ENCODE peak calls at places on chromosomes 2 and 18, in nine cellular contexts. N is sigmoid colon, K is endothelial cell of umbilical vein, M is breast epithelium, A is spleen, Z is stomach, H is upper lobe of left lung, E is vagina, D is transverse colon. V is an unnamed sample.

GRCh38 chr2:82109418-82109817 is 1804.9 kb upstream of the LRRTM1 start:
- DNase-seq in N (no peak), K (no peak), M (no peak), A (no peak), Z (no peak), H (no peak), E (no peak), D (no peak), V (no peak)

GRCh38 chr2:47014564-47015051 is 99.0 kb upstream of the MCFD2 start:
- DNase-seq in N (no peak), K (no peak), M (no peak), A (no peak), Z (no peak), H (no peak), E (no peak), D (no peak), V (no peak)

GRCh38 chr2:238042849-238043584 is 17.8 kb upstream of the SCLY start:
- DNase-seq in N (no peak), K (peak), M (no peak), A (no peak), Z (no peak), H (no peak), E (no peak), D (no peak), V (no peak)

GRCh38 chr2:16773080-16773713 is 107.6 kb upstream of the CYRIA start:
- DNase-seq in N (no peak), K (peak), M (no peak), A (no peak), Z (peak), H (no peak), E (no peak), D (no peak), V (no peak)

GRCh38 chr2:180938419-180938818 is 42.0 kb upstream of the UBE2E3 start:
- DNase-seq in N (no peak), K (no peak), M (no peak), A (no peak), Z (no peak), H (no peak), E (no peak), D (no peak), V (no peak)

GRCh38 chr2:5877360-5877759 is 185.2 kb downstream of the SOX11 start:
- DNase-seq in N (no peak), K (no peak), M (no peak), A (no peak), Z (no peak), H (no peak), E (no peak), D (no peak), V (no peak)

GRCh38 chr18:45198526-45198925 is 416.8 kb upstream of the SLC14A2 start:
- DNase-seq in N (no peak), K (no peak), M (no peak), A (no peak), Z (no peak), H (no peak), E (no peak), D (no peak), V (no peak)

GRCh38 chr2:230162981-230163380 is 56.8 kb downstream of the SP110 start:
- DNase-seq in N (no peak), K (no peak), M (no peak), A (no peak), Z (no peak), H (no peak), E (no peak), D (no peak), V (no peak)

GRCh38 chr2:225113356-225114015 is 71.2 kb upstream of the DOCK10 start:
- DNase-seq in N (no peak), K (no peak), M (no peak), A (no peak), Z (no peak), H (no peak), E (no peak), D (no peak), V (no peak)

GRCh38 chr2:37641582-37642111 is 29.8 kb downstream of the CDC42EP3 start:
- DNase-seq in N (no peak), K (no peak), M (no peak), A (no peak), Z (no peak), H (no peak), E (peak), D (no peak), V (no peak)

GRCh38 chr2:40165503-40165867 is 286.4 kb downstream of the SLC8A1 start:
- DNase-seq in N (peak), K (no peak), M (no peak), A (no peak), Z (no peak), H (no peak), E (no peak), D (no peak), V (no peak)

GRCh38 chr18:77622009-77622692 is 372.5 kb downstream of the GALR1 start:
- DNase-seq in N (no peak), K (no peak), M (no peak), A (no peak), Z (no peak), H (no peak), E (no peak), D (no peak), V (no peak)

GRCh38 chr2:133777607-133778006 is 209.3 kb upstream of the NCKAP5 start:
- DNase-seq in N (no peak), K (no peak), M (no peak), A (no peak), Z (no peak), H (no peak), E (no peak), D (no peak), V (no peak)

GRCh38 chr18:63307555-63308200 is 11.9 kb downstream of the BCL2 start:
- DNase-seq in N (no peak), K (no peak), M (no peak), A (no peak), Z (no peak), H (no peak), E (no peak), D (no peak), V (no peak)

GRCh38 chr2:215604631-215605030 is 168.8 kb upstream of the FN1 start:
- DNase-seq in N (no peak), K (no peak), M (no peak), A (no peak), Z (no peak), H (no peak), E (no peak), D (no peak), V (no peak)

GRCh38 chr2:216742411-216742810 is 47.1 kb upstream of the IGFBP5 start:
- DNase-seq in N (peak), K (no peak), M (no peak), A (no peak), Z (no peak), H (peak), E (no peak), D (no peak), V (no peak)

GRCh38 chr2:197285361-197285760 is 25.2 kb downstream of the ANKRD44 start:
- DNase-seq in N (no peak), K (no peak), M (no peak), A (no peak), Z (no peak), H (no peak), E (no peak), D (no peak), V (no peak)

GRCh38 chr2:101762451-101763171 is 65.1 kb downstream of the MAP4K4 start:
- DNase-seq in N (no peak), K (no peak), M (no peak), A (no peak), Z (no peak), H (no peak), E (no peak), D (no peak), V (no peak)

GRCh38 chr2:233853883-233854240 is 473 bp downstream of the HJURP start:
- DNase-seq in N (no peak), K (no peak), M (no peak), A (no peak), Z (no peak), H (no peak), E (no peak), D (no peak), V (no peak)

GRCh38 chr2:233853353-233853752 is 982 bp downstream of the HJURP start:
- DNase-seq in N (no peak), K (no peak), M (no peak), A (no peak), Z (peak), H (no peak), E (no peak), D (no peak), V (no peak)

GRCh38 chr2:233855345-233855744 is 1.0 kb upstream of the HJURP start:
- DNase-seq in N (no peak), K (no peak), M (no peak), A (no peak), Z (no peak), H (no peak), E (no peak), D (no peak), V (no peak)

GRCh38 chr2:233856184-233856583 is 1.8 kb upstream of the HJURP start:
- DNase-seq in N (no peak), K (no peak), M (no peak), A (no peak), Z (no peak), H (no peak), E (no peak), D (no peak), V (no peak)

DNA sequence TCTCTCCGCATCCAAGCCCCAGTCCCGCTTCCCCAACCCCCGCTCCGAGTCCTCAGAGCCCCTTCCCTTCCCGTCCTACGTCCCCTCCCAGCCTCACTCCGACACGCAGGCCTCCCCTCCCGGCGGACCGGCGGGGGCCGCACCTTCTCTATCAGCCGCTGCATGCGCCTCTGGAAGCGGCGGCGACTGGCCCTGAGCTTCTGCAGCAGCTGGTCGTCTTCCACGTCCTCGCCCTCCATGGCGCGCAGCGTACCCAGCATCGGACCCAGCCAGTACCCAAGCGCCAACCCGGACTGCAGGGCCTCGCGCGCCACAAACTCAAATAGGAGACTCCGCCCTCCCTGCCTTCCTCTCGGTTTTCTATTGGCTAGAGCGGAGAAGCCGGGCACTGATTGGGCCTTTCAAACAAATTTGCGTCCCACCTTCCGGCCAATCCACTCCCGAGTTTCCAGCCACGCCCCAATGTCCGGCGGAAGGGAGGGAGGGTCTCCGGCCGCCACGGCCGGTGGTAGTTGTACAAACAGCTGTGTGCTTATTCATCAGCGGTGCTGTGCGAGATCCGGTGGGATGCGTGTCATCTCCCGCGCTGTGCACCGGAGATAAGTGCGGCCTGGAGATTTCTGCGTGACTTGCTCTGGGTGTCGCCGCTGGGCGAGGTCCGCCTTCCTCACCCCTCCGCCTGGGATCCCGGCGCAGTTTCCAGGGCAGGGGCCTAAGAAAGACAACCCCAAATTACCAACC is at the start of gene HJURP:
- DNase-seq in N (peak), K (peak), M (peak), A (peak), Z (peak), H (peak), E (no peak), D (peak), V (peak)
- TF ChIP-seq POLR2A in N (peak), K (peak), M (no peak), A (no peak), Z (no peak), H (no peak), E (no peak), D (peak), V (peak)

DNA sequence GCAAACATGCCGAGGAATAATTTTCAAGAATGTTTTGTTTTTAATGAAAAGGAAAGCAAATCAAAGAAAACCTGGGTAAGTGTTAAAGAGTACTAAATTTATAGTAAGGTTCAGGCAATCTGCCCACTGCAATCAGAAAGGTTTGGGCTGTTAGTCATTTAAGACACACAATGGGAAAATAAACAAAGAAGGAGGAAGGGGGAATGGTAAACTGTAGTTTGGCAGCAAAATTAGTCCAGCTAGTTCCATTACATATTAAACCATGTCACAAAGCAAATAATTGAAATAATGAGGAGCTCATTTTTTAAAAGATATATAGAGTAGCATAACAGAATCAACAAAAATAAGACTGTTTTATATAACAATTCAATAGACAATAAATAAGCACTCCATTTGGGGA is 87.4 kb upstream of the COPS8 start:
- DNase-seq in N (no peak), K (peak), M (no peak), A (no peak), Z (no peak), H (no peak), E (no peak), D (no peak), V (no peak)
- TF ChIP-seq POLR2AphosphoS5 in N (no peak), K (peak), M (no peak), A (no peak), Z (no peak), H (no peak), E (no peak), D (no peak), V (no peak)

GRCh38 chr2:85773692-85774091 is 19.9 kb downstream of the ATOH8 start:
- DNase-seq in N (no peak), K (no peak), M (no peak), A (no peak), Z (no peak), H (no peak), E (no peak), D (no peak), V (no peak)

GRCh38 chr2:85772841-85773491 is 19.2 kb downstream of the ATOH8 start:
- DNase-seq in N (peak), K (no peak), M (no peak), A (no peak), Z (no peak), H (no peak), E (no peak), D (no peak), V (no peak)

GRCh38 chr2:85771486-85771885 is 17.7 kb downstream of the ATOH8 start:
- DNase-seq in N (no peak), K (no peak), M (no peak), A (no peak), Z (no peak), H (no peak), E (no peak), D (no peak), V (no peak)

GRCh38 chr2:85770786-85771409 is 17.1 kb downstream of the ATOH8 start:
- DNase-seq in N (no peak), K (no peak), M (no peak), A (no peak), Z (no peak), H (no peak), E (no peak), D (no peak), V (no peak)

GRCh38 chr2:85772019-85772745 is 18.4 kb downstream of the ATOH8 start:
- DNase-seq in N (peak), K (peak), M (peak), A (peak), Z (peak), H (peak), E (no peak), D (peak), V (no peak)
- TF ChIP-seq POLR2A in N (no peak), K (peak), M (no peak), A (no peak), Z (no peak), H (no peak), E (peak), D (no peak), V (no peak)

GRCh38 chr2:169480079-169480465 is 778 bp downstream of the BBS5 start:
- DNase-seq in N (no peak), K (no peak), M (no peak), A (no peak), Z (no peak), H (no peak), E (no peak), D (no peak), V (no peak)

GRCh38 chr2:169478745-169479256 is 493 bp upstream of the BBS5 start:
- DNase-seq in N (no peak), K (no peak), M (no peak), A (no peak), Z (no peak), H (no peak), E (no peak), D (no peak), V (no peak)

GRCh38 chr2:169476459-169476858 is 2.8 kb upstream of the BBS5 start:
- DNase-seq in N (no peak), K (no peak), M (no peak), A (no peak), Z (no peak), H (no peak), E (no peak), D (no peak), V (no peak)

GRCh38 chr2:169478339-169478738 is 955 bp upstream of the BBS5 start:
- DNase-seq in N (no peak), K (peak), M (no peak), A (no peak), Z (no peak), H (no peak), E (no peak), D (peak), V (no peak)

DNA sequence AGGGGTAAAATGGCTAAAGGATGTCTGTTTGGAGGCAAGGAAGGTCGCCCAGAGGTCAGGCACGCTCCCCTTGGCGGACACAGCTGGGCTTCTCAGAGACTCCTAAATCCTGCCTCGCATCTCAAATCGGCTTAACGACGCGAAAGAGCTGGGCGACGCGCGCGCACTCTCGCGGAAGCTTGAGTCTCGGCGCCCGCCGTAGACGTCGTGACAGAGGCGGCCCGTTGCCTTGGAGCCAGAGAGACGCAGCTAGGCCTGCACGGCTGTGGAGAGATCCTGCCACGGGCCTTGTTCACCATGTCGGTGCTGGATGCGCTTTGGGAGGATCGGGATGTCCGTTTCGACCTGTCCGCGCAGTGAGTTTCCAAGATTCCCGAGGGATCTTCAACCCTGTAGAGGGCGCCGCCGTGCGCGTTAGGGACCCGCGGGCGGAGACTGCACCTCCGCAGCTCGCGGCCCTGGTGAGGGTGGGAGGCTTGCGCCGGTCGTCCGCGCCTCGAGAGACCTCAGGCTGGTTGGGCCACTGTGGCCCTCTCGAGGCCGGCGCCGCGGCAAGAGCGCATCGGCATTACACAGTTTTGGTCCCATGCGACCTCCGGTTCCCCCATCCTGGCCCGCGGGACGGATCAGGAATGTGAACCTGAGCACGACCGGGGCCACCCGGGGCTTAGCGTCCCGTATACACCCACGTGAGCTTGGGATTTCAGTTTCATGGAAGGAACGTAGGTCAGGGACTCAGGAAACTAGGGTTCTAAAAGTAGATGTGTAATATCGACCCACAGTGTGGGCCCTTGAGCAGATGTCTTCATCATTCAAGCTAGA is at the start of gene BBS5:
- DNase-seq in N (peak), K (peak), M (peak), A (peak), Z (peak), H (peak), E (no peak), D (peak), V (peak)
- TF ChIP-seq POLR2AphosphoS5 in N (peak), K (peak), M (peak), A (peak), Z (peak), H (no peak), E (peak), D (no peak), V (no peak)

GRCh38 chr2:10041711-10042110 is 1.6 kb upstream of the KLF11 start:
- DNase-seq in N (peak), K (no peak), M (no peak), A (no peak), Z (no peak), H (no peak), E (no peak), D (no peak), V (no peak)

GRCh38 chr2:10043906-10044601 is 704 bp downstream of the KLF11 start:
- DNase-seq in N (peak), K (peak), M (peak), A (peak), Z (peak), H (peak), E (no peak), D (peak), V (peak)

GRCh38 chr2:10043256-10043905 is at the start of gene KLF11:
- DNase-seq in N (peak), K (peak), M (peak), A (peak), Z (peak), H (peak), E (no peak), D (peak), V (peak)

GRCh38 chr2:10039658-10040410 is 3.5 kb upstream of the KLF11 start:
- DNase-seq in N (peak), K (no peak), M (peak), A (no peak), Z (peak), H (no peak), E (no peak), D (peak), V (no peak)

DNA sequence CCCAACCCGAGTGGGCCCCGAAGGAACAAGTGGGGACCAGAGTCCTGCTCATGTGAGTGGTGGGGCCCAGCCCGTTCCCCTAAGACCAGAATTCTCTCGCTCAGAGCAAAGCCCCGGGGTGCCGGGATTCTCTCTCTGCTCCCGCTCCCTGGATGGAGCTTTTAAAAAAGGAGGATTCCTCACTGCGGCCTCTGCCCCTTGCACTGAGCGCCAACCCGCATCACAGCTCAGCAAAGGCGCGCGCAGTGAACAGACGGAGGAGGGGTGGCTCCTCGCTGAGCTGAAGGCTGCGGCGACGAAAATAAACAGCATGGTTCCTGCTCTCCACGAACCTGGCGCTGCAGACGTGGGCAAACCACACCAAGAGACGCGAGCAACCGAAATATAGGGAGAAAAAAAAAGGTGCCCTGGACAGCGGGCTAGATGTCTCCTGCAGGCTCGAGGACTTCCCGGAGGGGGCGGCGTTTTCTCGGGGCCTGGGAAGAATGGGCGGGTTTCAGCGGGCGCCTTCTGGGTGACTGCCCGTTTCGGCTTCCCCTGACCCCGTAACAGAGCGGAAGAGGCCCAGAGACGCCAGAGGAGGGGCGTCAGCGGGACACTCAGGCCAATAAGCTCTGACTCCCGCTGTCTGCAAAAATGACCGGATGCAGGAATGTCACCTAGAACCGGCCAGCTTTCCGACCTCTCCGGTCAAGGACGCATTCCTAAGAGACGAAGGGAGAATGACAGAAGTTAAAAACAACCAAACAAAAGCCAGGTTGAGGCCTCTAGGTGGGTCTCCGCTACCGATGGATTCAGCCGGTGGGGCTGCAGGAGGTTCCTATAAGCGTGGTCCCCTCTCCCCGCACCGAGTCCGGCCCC is 819 bp upstream of the KLF11 start:
- DNase-seq in N (peak), K (peak), M (no peak), A (peak), Z (peak), H (peak), E (no peak), D (peak), V (no peak)
- TF ChIP-seq POLR2A in N (peak), K (no peak), M (no peak), A (no peak), Z (no peak), H (peak), E (no peak), D (peak), V (no peak)

GRCh38 chr2:98912221-98912851 is 23.7 kb downstream of the CRACDL start:
- DNase-seq in N (peak), K (peak), M (no peak), A (peak), Z (peak), H (peak), E (peak), D (no peak), V (no peak)
- TF ChIP-seq POLR2AphosphoS5 in N (no peak), K (peak), M (no peak), A (no peak), Z (no peak), H (no peak), E (no peak), D (no peak), V (no peak)

GRCh38 chr2:174593574-174594203 is 3.9 kb downstream of the WIPF1 start:
- DNase-seq in N (no peak), K (peak), M (no peak), A (no peak), Z (no peak), H (peak), E (no peak), D (peak), V (no peak)
- TF ChIP-seq POLR2A in N (no peak), K (peak), M (no peak), A (no peak), Z (no peak), H (no peak), E (no peak), D (peak), V (peak)